ENCODE peak calls at places on chromosomes 16 and 17, in seven cellular contexts. K is CD8-positive, alpha-beta memory T cell; R is heart left ventricle; S is HCT116; N is SJSA1; M is GM23248; J is neural progenitor cell. E is an unnamed sample.

GRCh38 chr17:19904924-19905323 is 37.2 kb upstream of the ULK2 start:
- DNase-seq in K (no peak), R (peak; percentile 69), S (no peak), N (no peak), M (no peak), J (no peak), E (no peak)

GRCh38 chr17:40329981-40330794 is 21.2 kb downstream of the RARA start:
- DNase-seq in K (no peak), R (peak; percentile 85), S (no peak), N (no peak), M (peak; percentile 45), J (no peak), E (no peak)

GRCh38 chr17:19305761-19306159 is 56.8 kb downstream of the B9D1 start:
- DNase-seq in K (no peak), R (no peak), S (no peak), N (no peak), M (no peak), J (no peak), E (no peak)

GRCh38 chr17:83177611-83178532 is 98.5 kb downstream of the METRNL start:
- DNase-seq in K (no peak), R (no peak), S (no peak), N (peak; percentile 40), M (no peak), J (no peak), E (no peak)

GRCh38 chr17:61447358-61447757 is 4.9 kb upstream of the TBX4 start:
- DNase-seq in K (no peak), R (no peak), S (no peak), N (no peak), M (no peak), J (no peak), E (no peak)

GRCh38 chr16:56362057-56362655 is 63.2 kb downstream of the AMFR start:
- DNase-seq in K (no peak), R (no peak), S (no peak), N (no peak), M (no peak), J (no peak), E (no peak)

GRCh38 chr16:20311548-20311947 is 15.8 kb downstream of the GP2 start:
- DNase-seq in K (no peak), R (no peak), S (no peak), N (no peak), M (no peak), J (no peak), E (no peak)

GRCh38 chr17:5545051-5545987 is 39.0 kb downstream of the NLRP1 start:
- DNase-seq in K (no peak), R (no peak), S (no peak), N (peak; percentile 72), M (peak; percentile 29), J (no peak), E (no peak)

GRCh38 chr16:72013389-72013788 is 4.8 kb downstream of the DHODH start:
- DNase-seq in K (no peak), R (no peak), S (no peak), N (no peak), M (peak; percentile 31), J (no peak), E (peak; percentile 66)

GRCh38 chr16:1174477-1175357 is 21.8 kb downstream of the CACNA1H start:
- DNase-seq in K (no peak), R (no peak), S (peak; percentile 43), N (no peak), M (peak; percentile 30), J (no peak), E (no peak)

GRCh38 chr16:2899564-2900072 is 12.1 kb upstream of the FLYWCH1 start:
- DNase-seq in K (no peak), R (no peak), S (no peak), N (no peak), M (no peak), J (no peak), E (no peak)

GRCh38 chr17:50102164-50102991 is 7.2 kb downstream of the PDK2 start:
- DNase-seq in K (no peak), R (peak; percentile 84), S (no peak), N (no peak), M (no peak), J (no peak), E (no peak)

GRCh38 chr16:87129771-87130170 is 187.4 kb downstream of the C16orf95 start:
- DNase-seq in K (no peak), R (no peak), S (peak; percentile 29), N (peak; percentile 83), M (peak; percentile 29), J (no peak), E (peak; percentile 53)

DNA sequence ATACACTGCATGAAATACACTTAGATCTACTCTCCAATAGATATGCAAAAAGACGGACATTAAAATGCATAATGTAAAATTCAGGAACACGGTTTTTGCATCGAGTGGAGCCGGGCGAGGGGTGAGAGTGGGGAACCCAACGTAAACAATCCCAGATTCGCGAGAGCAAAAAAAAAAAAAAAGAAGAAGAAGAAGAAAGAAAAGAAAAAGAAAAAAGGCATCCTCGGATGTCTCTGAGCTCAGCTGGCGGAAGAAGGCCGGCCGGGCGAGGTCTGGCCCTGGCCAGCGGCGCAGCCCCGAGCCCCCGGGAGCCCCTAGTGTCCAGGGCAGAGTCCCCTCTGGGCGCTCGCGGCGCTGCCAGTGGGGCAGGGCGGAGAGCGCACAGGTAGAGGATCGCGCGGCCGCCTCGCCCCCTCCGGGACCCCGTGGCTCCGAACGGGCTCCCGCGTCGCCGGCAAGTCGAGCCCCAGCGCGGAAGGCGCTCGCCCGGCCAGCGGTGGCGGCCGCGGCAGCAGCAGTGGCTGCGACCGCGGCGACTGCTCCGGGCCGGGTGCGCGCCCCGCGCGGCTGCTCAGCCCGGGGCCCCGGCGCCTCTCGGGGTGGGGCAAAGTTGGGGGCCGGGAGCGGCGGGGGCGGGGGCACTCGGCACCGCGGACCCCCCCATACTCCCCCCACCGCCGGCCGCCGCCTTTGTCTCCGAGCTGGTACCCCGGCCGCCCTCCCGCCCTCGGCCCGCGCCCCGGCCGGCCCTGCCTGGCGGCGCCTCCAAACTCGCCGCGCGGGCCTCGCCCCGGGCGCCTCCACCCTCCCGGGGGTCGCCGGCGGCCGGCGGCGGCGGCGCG is 9.7 kb upstream of the ZFHX3 start:
- DNase-seq in K (no peak), R (no peak), S (no peak), N (no peak), M (peak; percentile 69), J (peak; percentile 75), E (no peak)
- H3K4me1 ChIP-seq in K (no peaks in the 10 kb centered on the region), R (peaks cover 46% of the 10 kb centered on the region), S (peaks cover 42% of the 10 kb centered on the region), N (peaks cover 59% of the 10 kb centered on the region), M (peaks cover 37% of the 10 kb centered on the region), J (peaks cover 79% of the 10 kb centered on the region), E (peaks cover 37% of the 10 kb centered on the region)

GRCh38 chr17:68352041-68352440 is 60.7 kb downstream of the ARSG start:
- DNase-seq in K (no peak), R (no peak), S (no peak), N (no peak), M (no peak), J (no peak), E (no peak)
- H3K4me1 ChIP-seq in K (peaks cover 92% of the 10 kb centered on the region), R (no peaks in the 10 kb centered on the region), S (peaks cover 28% of the 10 kb centered on the region), N (peaks cover 41% of the 10 kb centered on the region), M (peaks cover 15% of the 10 kb centered on the region), J (peaks cover 4% of the 10 kb centered on the region), E (no peaks in the 10 kb centered on the region)

GRCh38 chr17:17693253-17693954 is 12.1 kb downstream of the RAI1 start:
- DNase-seq in K (no peak), R (peak; percentile 79), S (no peak), N (peak; percentile 63), M (peak; percentile 37), J (peak; percentile 85), E (peak; percentile 56)
- H3K4me1 ChIP-seq in K (peaks cover 54% of the 10 kb centered on the region), R (peaks cover 79% of the 10 kb centered on the region), S (peaks cover 73% of the 10 kb centered on the region), N (peaks cover 83% of the 10 kb centered on the region), M (peaks cover 23% of the 10 kb centered on the region), J (peaks cover 49% of the 10 kb centered on the region), E (peaks cover 20% of the 10 kb centered on the region)

DNA sequence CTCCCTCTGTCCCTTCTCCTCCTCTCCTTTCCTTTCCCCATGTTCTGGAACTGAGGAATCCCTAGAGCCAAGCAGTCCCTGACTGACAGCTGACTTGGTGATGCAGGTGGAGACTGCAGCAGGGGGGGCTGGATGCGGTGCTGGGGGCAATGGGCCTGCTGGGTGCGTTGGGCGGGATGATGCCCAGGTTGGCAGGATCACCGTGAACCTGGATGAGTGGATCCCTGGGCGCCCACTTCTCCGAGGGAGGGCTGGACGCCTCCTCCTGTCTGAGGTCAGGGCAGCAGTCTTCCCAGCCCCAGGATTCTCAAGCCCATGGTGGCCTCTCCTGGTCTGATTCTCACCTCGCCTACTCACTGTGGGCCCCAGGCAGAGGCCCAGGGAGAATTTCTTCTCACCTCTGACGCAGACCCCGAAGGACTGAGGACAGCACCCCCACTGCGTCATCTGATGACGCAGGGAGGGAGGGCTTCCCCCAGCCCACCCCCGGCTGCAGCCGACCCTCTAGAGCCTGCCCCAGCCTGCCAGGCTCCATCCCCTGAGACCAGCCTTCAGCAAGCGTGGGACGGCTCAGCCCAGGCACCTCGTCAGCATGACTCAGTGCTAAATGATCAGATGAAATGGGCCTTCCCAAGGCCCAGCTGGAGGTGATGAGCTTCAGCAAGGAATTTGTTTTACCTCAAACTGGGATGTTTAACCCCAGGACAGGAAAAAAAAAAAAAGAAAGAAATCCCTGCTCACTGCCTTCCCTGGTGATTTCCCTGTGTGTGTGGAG is 188.0 kb upstream of the TNRC6C start:
- DNase-seq in K (no peak), R (no peak), S (no peak), N (no peak), M (peak; percentile 93), J (no peak), E (peak; percentile 22)
- H3K4me1 ChIP-seq in K (peaks cover 8% of the 10 kb centered on the region), R (peaks cover 13% of the 10 kb centered on the region), S (no peaks in the 10 kb centered on the region), N (no peaks in the 10 kb centered on the region), M (peaks cover 8% of the 10 kb centered on the region), J (peaks cover 7% of the 10 kb centered on the region), E (no peaks in the 10 kb centered on the region)

E was measured in foreskin keratinocyte.